ENCODE peak calls at places on chromosomes 13 and 19, in nine cellular contexts. K, X, A, S, F, P, G, N and Y are unnamed samples.

GRCh38 chr13:74288361-74288911 is 154.2 kb upstream of the KLF12 start:
- DNase-seq in X (peak; percentile 19), P (peak; percentile 75), F (peak; percentile 8), N (no peak), A (no peak), K (peak; percentile 44), S (no peak), G (peak; percentile 79), Y (peak; percentile 52)

GRCh38 chr19:870963-871401 is 11.5 kb downstream of the CFD start:
- DNase-seq in F (no peak), G (no peak), K (no peak), A (no peak), S (no peak), X (no peak), N (no peak), P (peak; percentile 95), Y (no peak)

GRCh38 chr19:676343-677105 is at the start of gene FSTL3:
- DNase-seq in X (peak; percentile 57), F (peak; percentile 37), A (no peak), G (no peak), P (no peak), K (no peak), N (no peak), S (peak; percentile 20), Y (no peak)

GRCh38 chr19:18393836-18394235 is 3.6 kb downstream of the LRRC25 start:
- DNase-seq in P (no peak), S (no peak), G (peak; percentile 92), A (no peak), F (no peak), N (no peak), K (no peak), X (no peak), Y (no peak)

GRCh38 chr19:47430041-47430802 is 10.9 kb upstream of the MEIS3 start:
- DNase-seq in X (no peak), N (no peak), P (no peak), F (peak; percentile 34), G (no peak), A (no peak), S (no peak), K (no peak), Y (no peak)

GRCh38 chr13:25971499-25972145 is 80.2 kb downstream of the SHISA2 start:
- DNase-seq in K (no peak), N (no peak), P (no peak), A (no peak), G (peak; percentile 58), S (no peak), F (no peak), X (no peak), Y (peak; percentile 42)

GRCh38 chr13:109385161-109385560 is 401.2 kb downstream of the IRS2 start:
- DNase-seq in A (no peak), N (no peak), G (no peak), S (no peak), X (peak; percentile 27), K (no peak), F (peak; percentile 76), P (no peak), Y (no peak)

GRCh38 chr19:39112338-39112890 is 13.2 kb upstream of the PAK4 start:
- DNase-seq in F (no peak), A (no peak), S (peak; percentile 95), K (no peak), X (no peak), P (no peak), G (no peak), N (no peak), Y (no peak)

GRCh38 chr13:21476893-21477472 is 17.9 kb upstream of the ZDHHC20 start:
- DNase-seq in N (no peak), S (peak; percentile 52), A (peak; percentile 84), G (peak; percentile 93), P (peak; percentile 67), X (peak; percentile 85), F (peak; percentile 82), K (peak; percentile 44), Y (peak; percentile 73)

GRCh38 chr19:6066661-6067646 is 43.3 kb downstream of the RFX2 start:
- DNase-seq in N (peak; percentile 69), K (peak; percentile 97), F (peak; percentile 57), G (no peak), P (peak; percentile 99), A (no peak), S (peak; percentile 85), X (peak; percentile 53), Y (no peak)

GRCh38 chr19:35715981-35716734 is 1.6 kb upstream of the KMT2B start:
- DNase-seq in K (no peak), P (no peak), A (no peak), S (peak; percentile 46), F (no peak), X (peak; percentile 58), G (peak; percentile 82), N (no peak), Y (no peak)

GRCh38 chr19:11381535-11382369 is 2.4 kb downstream of the EPOR start:
- DNase-seq in K (no peak), P (no peak), N (no peak), X (peak; percentile 84), A (peak; percentile 76), S (peak; percentile 95), F (peak; percentile 97), G (peak; percentile 95), Y (peak; percentile 69)

GRCh38 chr13:113367020-113367560 is 3.2 kb upstream of the GRTP1 start:
- DNase-seq in K (no peak), S (no peak), N (no peak), P (no peak), A (no peak), G (no peak), X (no peak), F (no peak), Y (no peak)

GRCh38 chr19:42386974-42387707 is 3.0 kb downstream of the CNFN start:
- DNase-seq in N (no peak), P (peak; percentile 61), G (peak; percentile 91), X (peak; percentile 91), K (peak; percentile 74), A (peak; percentile 61), S (peak; percentile 80), F (peak; percentile 75), Y (peak; percentile 68)

GRCh38 chr19:16051254-16052025 is 24.9 kb upstream of the TPM4 start:
- DNase-seq in P (no peak), X (no peak), S (no peak), K (no peak), N (no peak), G (no peak), A (no peak), F (peak; percentile 22), Y (peak; percentile 42)

GRCh38 chr19:21314676-21315075 is 14.5 kb downstream of the ZNF708 start:
- DNase-seq in G (no peak), K (no peak), N (no peak), X (no peak), P (no peak), F (peak; percentile 4), S (no peak), A (no peak), Y (no peak)

GRCh38 chr19:35336166-35336955 is 7.4 kb downstream of the CD22 start:
- DNase-seq in X (no peak), G (no peak), P (no peak), K (no peak), N (no peak), F (no peak), S (no peak), A (no peak), Y (no peak)

GRCh38 chr19:40685563-40685962 is 4.9 kb downstream of the NUMBL start:
- DNase-seq in A (no peak), G (no peak), P (no peak), N (no peak), K (no peak), X (no peak), F (no peak), S (no peak), Y (no peak)

GRCh38 chr19:29260477-29261317 is 47.7 kb upstream of the UQCRFS1 start:
- DNase-seq in G (no peak), X (peak; percentile 13), K (no peak), S (no peak), N (no peak), A (peak; percentile 14), F (peak; percentile 36), P (peak; percentile 35), Y (no peak)